ENCODE peak calls at places on chromosomes 1 and 21, in seven cellular contexts. R is left cardiac atrium; C is cardiac septum; K is central memory CD4-positive, alpha-beta T cell; Q is Peyer's patch; U is nucleus accumbens; D is amygdala. S is an unnamed sample.

GRCh38 chr1:15412488-15412800 is 2.8 kb downstream of the EFHD2 start:
- DNase-seq in R (no peak), C (no peak), K (no peak), Q (no peak), U (no peak), D (no peak), S (no peak)

GRCh38 chr1:243550276-243550675 is 294.4 kb downstream of the SDCCAG8 start:
- DNase-seq in R (no peak), C (no peak), K (no peak), Q (no peak), U (no peak), D (no peak), S (no peak)

GRCh38 chr1:6476483-6476882 is 10.5 kb upstream of the TNFRSF25 start:
- DNase-seq in R (no peak), C (no peak), K (no peak), Q (no peak), U (no peak), D (no peak), S (no peak)

GRCh38 chr21:42219606-42220137 is 732 bp downstream of the ABCG1 start:
- DNase-seq in R (no peak), C (peak), K (no peak), Q (peak), U (no peak), D (no peak), S (peak)

GRCh38 chr1:48498096-48498791 is 26.2 kb upstream of the SPATA6 start:
- DNase-seq in R (peak), C (peak), K (peak), Q (peak), U (peak), D (peak), S (peak)

GRCh38 chr1:160672789-160673695 is 26.2 kb upstream of the SLAMF1 start:
- DNase-seq in R (no peak), C (no peak), K (peak), Q (no peak), U (no peak), D (no peak), S (no peak)

GRCh38 chr1:39691383-39692151 is at the start of gene HPCAL4:
- DNase-seq in R (peak), C (peak), K (peak), Q (peak), U (peak), D (peak), S (peak)

GRCh38 chr21:42496839-42497202 is 797 bp upstream of the RSPH1 start:
- DNase-seq in R (peak), C (no peak), K (no peak), Q (peak), U (peak), D (no peak), S (no peak)

GRCh38 chr1:244074559-244075171 is 23.6 kb downstream of the ZBTB18 start:
- DNase-seq in R (no peak), C (no peak), K (peak), Q (peak), U (no peak), D (no peak), S (no peak)

GRCh38 chr1:9413143-9413876 is 120.6 kb downstream of the SPSB1 start:
- DNase-seq in R (peak), C (no peak), K (peak), Q (peak), U (no peak), D (no peak), S (peak)

GRCh38 chr1:31633117-31633516 is 11.6 kb downstream of the PEF1 start:
- DNase-seq in R (no peak), C (no peak), K (no peak), Q (no peak), U (no peak), D (no peak), S (no peak)

GRCh38 chr21:39120876-39121599 is 62.2 kb downstream of the PSMG1 start:
- DNase-seq in R (no peak), C (no peak), K (no peak), Q (no peak), U (no peak), D (no peak), S (no peak)

GRCh38 chr1:1206376-1207253 is at the start of gene TNFRSF18:
- DNase-seq in R (peak), C (no peak), K (no peak), Q (peak), U (no peak), D (no peak), S (peak)

GRCh38 chr1:160359559-160360226 is 7.2 kb upstream of the NHLH1 start:
- DNase-seq in R (no peak), C (no peak), K (no peak), Q (no peak), U (no peak), D (no peak), S (no peak)

GRCh38 chr1:200969726-200970521 is 53.6 kb downstream of the KIF21B start:
- DNase-seq in R (peak), C (no peak), K (no peak), Q (no peak), U (no peak), D (no peak), S (no peak)

GRCh38 chr1:234916840-234917239 is 211.8 kb downstream of the TOMM20 start:
- DNase-seq in R (no peak), C (peak), K (no peak), Q (no peak), U (no peak), D (no peak), S (no peak)

GRCh38 chr1:158150512-158150911 is 30.2 kb upstream of the CD1D start:
- DNase-seq in R (no peak), C (no peak), K (no peak), Q (no peak), U (no peak), D (no peak), S (no peak)

GRCh38 chr1:51922040-51922439 is 43.5 kb upstream of the NRDC start:
- DNase-seq in R (no peak), C (no peak), K (no peak), Q (no peak), U (no peak), D (no peak), S (no peak)

GRCh38 chr1:193333166-193333565 is 146.8 kb upstream of the B3GALT2 start:
- DNase-seq in R (no peak), C (no peak), K (no peak), Q (no peak), U (no peak), D (no peak), S (no peak)

GRCh38 chr1:210301254-210301955 is 27.3 kb upstream of the HHAT start:
- DNase-seq in R (no peak), C (no peak), K (no peak), Q (no peak), U (no peak), D (peak), S (no peak)

GRCh38 chr1:162014202-162014601 is 9.5 kb downstream of the OLFML2B start:
- DNase-seq in R (no peak), C (no peak), K (no peak), Q (no peak), U (no peak), D (no peak), S (no peak)

GRCh38 chr1:63713627-63714481 is 60.0 kb upstream of the ROR1 start:
- DNase-seq in R (peak), C (no peak), K (no peak), Q (no peak), U (no peak), D (no peak), S (no peak)

GRCh38 chr1:17633654-17634053 is 94.2 kb downstream of the ARHGEF10L start:
- DNase-seq in R (no peak), C (no peak), K (no peak), Q (no peak), U (no peak), D (peak), S (no peak)

GRCh38 chr1:47474278-47475193 is 36.7 kb downstream of the FOXD2 start:
- DNase-seq in R (no peak), C (peak), K (no peak), Q (no peak), U (no peak), D (no peak), S (no peak)

GRCh38 chr1:7207875-7208646 is 422.8 kb downstream of the CAMTA1 start:
- DNase-seq in R (peak), C (no peak), K (no peak), Q (no peak), U (no peak), D (no peak), S (no peak)

GRCh38 chr1:213389061-213389581 is 338.1 kb downstream of the RPS6KC1 start:
- DNase-seq in R (no peak), C (peak), K (no peak), Q (no peak), U (peak), D (peak), S (no peak)

GRCh38 chr1:203589201-203589600 is 37.4 kb upstream of the ATP2B4 start:
- DNase-seq in R (no peak), C (no peak), K (no peak), Q (no peak), U (no peak), D (no peak), S (no peak)

GRCh38 chr1:167871331-167871730 is 42.6 kb downstream of the ADCY10 start:
- DNase-seq in R (no peak), C (no peak), K (no peak), Q (no peak), U (no peak), D (no peak), S (no peak)

GRCh38 chr1:19405761-19406481 is 79.4 kb downstream of the CAPZB start:
- DNase-seq in R (no peak), C (no peak), K (no peak), Q (no peak), U (peak), D (peak), S (no peak)

GRCh38 chr1:28815533-28815932 is 3.6 kb downstream of the OPRD1 start:
- DNase-seq in R (no peak), C (no peak), K (no peak), Q (no peak), U (no peak), D (no peak), S (no peak)

GRCh38 chr1:15830284-15830657 is 17.2 kb upstream of the SPEN start:
- DNase-seq in R (no peak), C (no peak), K (no peak), Q (no peak), U (no peak), D (no peak), S (no peak)

GRCh38 chr1:9065213-9065751 is 4.2 kb downstream of the SLC2A5 start:
- DNase-seq in R (no peak), C (no peak), K (no peak), Q (no peak), U (no peak), D (no peak), S (no peak)

GRCh38 chr21:32726742-32727477 is 903 bp downstream of the SYNJ1 start:
- DNase-seq in R (no peak), C (no peak), K (peak), Q (peak), U (peak), D (no peak), S (peak)

S was measured in left ventricle myocardium inferior.